ENCODE peak calls at places on chromosomes 16 and 17, in eight cellular contexts. Z, J, D, N, E, F, T and H are unnamed samples.
A peak's percentile ranks its signal among the peaks of the same experiment; 100 is the strongest.

GRCh38 chr16:79469999-79470398 is 130.5 kb downstream of the MAF start:
- DNase-seq in Z (peak; percentile 16), J (no peak), D (peak; percentile 11), N (peak; percentile 14), E (no peak), F (no peak), T (no peak), H (no peak)

GRCh38 chr16:10561425-10561824 is 19.0 kb downstream of the EMP2 start:
- DNase-seq in Z (no peak), J (no peak), D (no peak), N (no peak), E (no peak), F (no peak), T (no peak), H (no peak)

GRCh38 chr16:11182381-11182780 is 73.6 kb downstream of the SOCS1 start:
- DNase-seq in Z (no peak), J (no peak), D (no peak), N (no peak), E (no peak), F (no peak), T (no peak), H (peak; percentile 26)

GRCh38 chr17:34434065-34434464 is 71.0 kb upstream of the CCL1 start:
- DNase-seq in Z (no peak), J (no peak), D (no peak), N (peak; percentile 19), E (no peak), F (no peak), T (no peak), H (peak; percentile 66)

GRCh38 chr17:40564883-40565744 is at the start of gene CCR7:
- DNase-seq in Z (no peak), J (no peak), D (peak; percentile 58), N (no peak), E (no peak), F (peak; percentile 40), T (no peak), H (peak; percentile 86)

GRCh38 chr16:68401871-68402747 is 46.2 kb downstream of the SMPD3 start:
- DNase-seq in Z (no peak), J (no peak), D (no peak), N (no peak), E (peak; percentile 31), F (no peak), T (peak; percentile 85), H (no peak)

GRCh38 chr16:84005391-84005790 is 37.2 kb downstream of the SLC38A8 start:
- DNase-seq in Z (no peak), J (no peak), D (no peak), N (no peak), E (no peak), F (no peak), T (no peak), H (no peak)

GRCh38 chr17:5591966-5592365 is 7.7 kb upstream of the NLRP1 start:
- DNase-seq in Z (no peak), J (no peak), D (no peak), N (no peak), E (no peak), F (no peak), T (no peak), H (no peak)

GRCh38 chr17:28018439-28019070 is 23.9 kb upstream of the NLK start:
- DNase-seq in Z (peak; percentile 49), J (no peak), D (no peak), N (peak; percentile 18), E (peak; percentile 66), F (no peak), T (peak; percentile 32), H (no peak)

GRCh38 chr17:36525113-36525512 is 9.6 kb downstream of the MYO19 start:
- DNase-seq in Z (no peak), J (no peak), D (no peak), N (no peak), E (peak; percentile 14), F (no peak), T (peak; percentile 40), H (no peak)

GRCh38 chr16:11985250-11985649 is 8.7 kb downstream of the SNX29 start:
- DNase-seq in Z (no peak), J (no peak), D (no peak), N (no peak), E (no peak), F (no peak), T (no peak), H (no peak)

GRCh38 chr17:33942414-33942813 is 312.7 kb upstream of the CCL2 start:
- DNase-seq in Z (no peak), J (peak; percentile 34), D (no peak), N (no peak), E (no peak), F (no peak), T (peak; percentile 59), H (no peak)

GRCh38 chr17:6456914-6457687 is 12.8 kb downstream of the PIMREG start:
- DNase-seq in Z (peak; percentile 30), J (no peak), D (peak; percentile 44), N (no peak), E (peak; percentile 56), F (no peak), T (peak; percentile 63), H (no peak)

GRCh38 chr16:70746040-70746707 is 54.8 kb downstream of the VAC14 start:
- DNase-seq in Z (peak; percentile 50), J (peak; percentile 41), D (peak; percentile 67), N (peak; percentile 80), E (peak; percentile 73), F (peak; percentile 94), T (peak; percentile 87), H (no peak)

GRCh38 chr16:66924527-66925321 is 611 bp downstream of the RRAD start:
- DNase-seq in Z (no peak), J (peak; percentile 94), D (peak; percentile 67), N (peak; percentile 30), E (peak; percentile 23), F (peak; percentile 81), T (no peak), H (peak; percentile 45)

GRCh38 chr16:22321340-22322001 is 24.3 kb downstream of the POLR3E start:
- DNase-seq in Z (peak; percentile 59), J (peak; percentile 84), D (peak; percentile 76), N (peak; percentile 81), E (peak; percentile 55), F (no peak), T (peak; percentile 55), H (peak; percentile 87)
- TF ChIP-seq CTCF in Z (peak; percentile 94), J (peak; percentile 98), D (peak; percentile 92), N (peak; percentile 91), E (peak; percentile 89), F (peak; percentile 88), T (peak; percentile 82), H (peak; percentile 91)

GRCh38 chr16:72876981-72877373 is 171.0 kb downstream of the ZFHX3 start:
- DNase-seq in Z (no peak), J (no peak), D (no peak), N (no peak), E (no peak), F (peak; percentile 52), T (peak; percentile 77), H (no peak)
- H3K4me3 ChIP-seq in Z (no peak overlapping the region), J (no peak overlapping the region), D (no peak overlapping the region), N (no peak overlapping the region), E (no peak overlapping the region), F (no peak overlapping the region), T (no peak overlapping the region), H (no peak overlapping the region)

GRCh38 chr17:75063201-75063600 is 16.2 kb downstream of the KCTD2 start:
- DNase-seq in Z (no peak), J (no peak), D (no peak), N (no peak), E (no peak), F (no peak), T (no peak), H (no peak)

GRCh38 chr17:75061055-75061438 is 14.0 kb downstream of the KCTD2 start:
- DNase-seq in Z (no peak), J (no peak), D (no peak), N (no peak), E (no peak), F (no peak), T (no peak), H (no peak)

GRCh38 chr17:75060434-75061054 is 13.5 kb downstream of the KCTD2 start:
- DNase-seq in Z (no peak), J (no peak), D (no peak), N (no peak), E (no peak), F (no peak), T (no peak), H (no peak)

GRCh38 chr17:75061618-75062017 is 14.6 kb downstream of the KCTD2 start:
- DNase-seq in Z (no peak), J (no peak), D (no peak), N (no peak), E (no peak), F (no peak), T (no peak), H (no peak)

DNA sequence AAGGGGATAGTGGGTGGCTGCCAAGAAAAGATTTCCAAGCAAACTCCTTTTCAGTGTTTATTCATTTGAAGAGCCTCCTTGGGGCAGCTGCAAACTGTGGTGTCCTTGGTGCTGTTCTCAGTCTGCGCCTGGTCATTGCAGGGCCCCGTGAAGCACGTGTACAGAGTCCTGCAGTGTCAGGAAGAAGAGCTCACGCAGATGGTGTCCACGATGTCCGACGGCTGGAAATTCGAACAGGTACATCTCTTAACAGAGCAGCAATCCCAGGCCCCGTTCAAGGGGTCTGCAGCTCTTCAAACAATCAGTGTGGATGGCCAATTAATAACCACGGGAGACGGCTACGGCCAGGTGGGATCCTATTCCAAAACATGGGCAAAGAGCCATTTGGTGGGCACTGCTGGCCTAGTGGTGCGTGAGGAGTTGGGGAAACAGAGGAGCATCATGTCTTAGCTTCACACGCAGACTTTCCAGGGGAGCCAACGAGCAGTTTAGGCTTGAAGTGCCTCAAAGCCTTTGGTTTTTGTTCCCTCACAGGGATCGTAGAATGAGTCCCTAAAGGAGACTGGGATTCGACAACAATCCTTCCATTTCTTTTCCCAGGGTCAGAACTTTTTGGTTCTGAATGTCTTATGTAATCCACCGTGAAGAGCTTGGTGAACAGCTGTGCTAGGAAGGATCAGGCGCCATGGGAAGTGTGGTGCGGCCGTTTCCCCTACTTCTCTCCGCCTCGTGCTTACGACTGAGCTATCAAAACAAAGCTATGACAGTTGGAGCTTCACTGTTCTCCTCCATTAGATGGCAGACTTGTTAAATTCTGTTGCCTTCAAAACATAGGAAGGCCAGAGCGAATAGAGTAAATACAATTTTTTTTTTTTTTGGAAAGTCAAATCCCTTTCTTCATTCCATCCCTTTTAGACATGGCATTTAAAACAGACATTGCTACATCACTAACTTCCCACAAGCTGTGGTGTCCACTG is 12.6 kb downstream of the KCTD2 start:
- DNase-seq in Z (peak; percentile 55), J (peak; percentile 47), D (no peak), N (no peak), E (peak; percentile 60), F (peak; percentile 63), T (peak; percentile 50), H (no peak)
- TF ChIP-seq CTCF in Z (peak; percentile 69), J (peak; percentile 57), D (peak; percentile 28), N (no peak), E (peak; percentile 60), F (no peak), T (peak; percentile 58), H (no peak)

DNA sequence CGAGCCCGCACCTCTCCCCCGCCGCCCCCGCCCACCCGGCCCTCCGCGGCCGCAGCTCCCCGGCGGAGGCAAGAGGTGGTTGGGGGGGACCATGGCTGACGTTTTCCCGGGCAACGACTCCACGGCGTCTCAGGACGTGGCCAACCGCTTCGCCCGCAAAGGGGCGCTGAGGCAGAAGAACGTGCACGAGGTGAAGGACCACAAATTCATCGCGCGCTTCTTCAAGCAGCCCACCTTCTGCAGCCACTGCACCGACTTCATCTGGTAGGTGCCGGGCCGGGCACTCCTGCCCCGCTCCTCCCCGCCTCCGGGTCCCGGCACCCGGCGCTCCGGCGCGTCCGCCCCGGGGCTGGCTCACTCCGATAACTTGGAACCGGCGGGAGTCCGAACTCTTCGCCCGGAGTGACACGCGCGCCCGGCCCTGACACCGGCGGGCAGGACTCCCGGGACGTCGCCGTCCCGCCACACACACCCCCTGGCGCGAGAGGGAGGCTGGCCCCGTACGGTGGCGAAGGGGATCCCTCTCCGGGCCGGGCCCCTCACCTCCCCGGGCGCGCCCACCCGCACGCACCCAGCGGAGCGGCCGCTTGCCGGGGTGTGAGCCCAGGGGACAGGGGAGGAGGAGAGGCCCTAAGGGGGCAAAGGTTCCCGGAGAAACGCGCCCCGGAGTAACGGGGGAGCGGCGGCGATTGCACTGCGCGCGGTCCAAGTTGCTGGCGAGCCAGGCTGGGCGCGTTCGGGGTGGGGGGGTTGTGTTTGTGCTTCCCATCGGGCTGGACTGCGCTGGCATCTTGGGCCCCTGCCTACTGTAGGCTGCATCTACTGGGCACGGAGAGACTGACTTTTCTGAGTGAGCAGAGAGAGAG is 581 bp downstream of the PRKCA start:
- DNase-seq in Z (peak; percentile 67), J (peak; percentile 80), D (peak; percentile 72), N (peak; percentile 70), E (peak; percentile 71), F (peak; percentile 79), T (peak; percentile 63), H (peak; percentile 37)
- H3K4me3 ChIP-seq in Z (peak overlapping the region; percentile 84), J (peak overlapping the region; percentile 93), D (peak overlapping the region; percentile 86), N (peak overlapping the region; percentile 85), E (peak overlapping the region; percentile 87), F (peak overlapping the region; percentile 88), T (peak overlapping the region; percentile 86), H (peak overlapping the region; percentile 81)